ENCODE peak calls at places on chromosome 9, in four cellular contexts. X, C, B and P are unnamed samples.

GRCh38 chr9:70410368-70410767 is 4.1 kb downstream of the KLF9 start:
- DNase-seq in X (no peak), C (no peak), B (no peak), P (no peak)

GRCh38 chr9:80127920-80128319 is 556.2 kb downstream of the TLE4 start:
- DNase-seq in X (no peak), C (no peak), B (no peak), P (no peak)

GRCh38 chr9:4904322-4905134 is 80.5 kb upstream of the JAK2 start:
- DNase-seq in X (no peak), C (no peak), B (no peak), P (no peak)

GRCh38 chr9:129081388-129081889 is 528 bp downstream of the DOLPP1 start:
- DNase-seq in X (peak), C (no peak), B (no peak), P (no peak)

GRCh38 chr9:72041775-72042194 is 18.6 kb downstream of the C9orf57 start:
- DNase-seq in X (peak), C (no peak), B (no peak), P (peak)

GRCh38 chr9:77183581-77183980 is 6.2 kb downstream of the VPS13A start:
- DNase-seq in X (no peak), C (no peak), B (no peak), P (no peak)

GRCh38 chr9:133540336-133541025 is 6.0 kb downstream of the ADAMTSL2 start:
- DNase-seq in X (no peak), C (peak), B (no peak), P (no peak)

GRCh38 chr9:7967851-7968250 is 168.3 kb upstream of the DMAC1 start:
- DNase-seq in X (no peak), C (no peak), B (no peak), P (peak)

GRCh38 chr9:114930063-114930812 is at the start of gene TNFSF8:
- DNase-seq in X (peak), C (peak), B (no peak), P (no peak)

GRCh38 chr9:111926421-111926875 is 29.8 kb downstream of the UGCG start:
- DNase-seq in X (peak), C (peak), B (no peak), P (no peak)

GRCh38 chr9:26779072-26779471 is 113.5 kb downstream of the CAAP1 start:
- DNase-seq in X (no peak), C (no peak), B (no peak), P (no peak)

GRCh38 chr9:91864372-91864771 is 85.7 kb downstream of the ROR2 start:
- DNase-seq in X (no peak), C (no peak), B (no peak), P (no peak)

GRCh38 chr9:70110194-70111041 is 66.8 kb downstream of the MAMDC2 start:
- DNase-seq in X (no peak), C (no peak), B (no peak), P (no peak)

GRCh38 chr9:127085186-127085585 is 37.2 kb downstream of the ANGPTL2 start:
- DNase-seq in X (no peak), C (no peak), B (no peak), P (no peak)

GRCh38 chr9:135282001-135282731 is 194.7 kb downstream of the OLFM1 start:
- DNase-seq in X (peak), C (peak), B (peak), P (peak)
- TF ChIP-seq CTCF in X (no peak), C (no peak), B (no peak), P (no peak)

DNA sequence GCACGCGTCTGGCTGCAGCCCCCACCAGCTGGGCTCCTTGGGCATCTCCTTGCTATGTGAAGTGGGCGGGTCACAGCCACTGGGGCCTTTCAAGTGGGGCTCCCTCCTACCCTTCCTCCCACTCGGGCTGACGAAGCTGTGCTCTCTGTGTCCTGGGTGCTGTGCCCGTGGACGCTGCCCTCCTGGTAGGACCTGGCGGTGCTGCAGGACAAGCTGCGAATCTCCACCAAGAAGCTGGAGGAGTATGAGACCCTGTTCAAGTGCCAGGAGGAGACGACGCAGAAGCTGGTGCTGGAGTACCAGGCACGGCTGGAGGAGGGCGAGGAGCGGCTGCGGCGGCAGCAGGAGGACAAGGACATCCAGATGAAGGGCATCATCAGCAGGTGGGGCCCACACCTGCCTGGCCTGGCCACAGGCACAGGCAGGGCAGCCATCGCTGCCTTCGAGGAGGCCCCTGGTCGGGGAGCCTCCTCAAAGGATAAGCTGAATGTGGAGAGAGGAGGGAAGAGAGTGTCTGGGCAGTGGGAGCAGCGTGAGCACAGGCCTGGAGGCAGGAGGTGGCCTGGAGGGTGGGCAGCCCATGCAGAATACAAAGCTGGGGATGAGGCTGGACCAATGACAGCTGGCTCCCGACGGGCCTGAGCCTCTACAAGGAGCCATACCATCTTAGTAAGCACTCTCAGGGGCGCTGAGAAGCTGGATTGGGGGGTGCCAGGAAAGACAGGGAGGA is 124.7 kb downstream of the DAB2IP start:
- DNase-seq in X (peak), C (no peak), B (no peak), P (no peak)
- TF ChIP-seq CTCF in X (no peak), C (no peak), B (no peak), P (no peak)

GRCh38 chr9:130237071-130237470 is 28.5 kb upstream of the HMCN2 start:
- DNase-seq in X (no peak), C (no peak), B (no peak), P (no peak)

GRCh38 chr9:130236436-130236985 is 29.0 kb upstream of the HMCN2 start:
- DNase-seq in X (peak), C (no peak), B (no peak), P (no peak)

GRCh38 chr9:130239741-130240241 is 25.8 kb upstream of the HMCN2 start:
- DNase-seq in X (no peak), C (no peak), B (no peak), P (no peak)

GRCh38 chr9:130239363-130239695 is 26.2 kb upstream of the HMCN2 start:
- DNase-seq in X (no peak), C (no peak), B (no peak), P (no peak)

DNA sequence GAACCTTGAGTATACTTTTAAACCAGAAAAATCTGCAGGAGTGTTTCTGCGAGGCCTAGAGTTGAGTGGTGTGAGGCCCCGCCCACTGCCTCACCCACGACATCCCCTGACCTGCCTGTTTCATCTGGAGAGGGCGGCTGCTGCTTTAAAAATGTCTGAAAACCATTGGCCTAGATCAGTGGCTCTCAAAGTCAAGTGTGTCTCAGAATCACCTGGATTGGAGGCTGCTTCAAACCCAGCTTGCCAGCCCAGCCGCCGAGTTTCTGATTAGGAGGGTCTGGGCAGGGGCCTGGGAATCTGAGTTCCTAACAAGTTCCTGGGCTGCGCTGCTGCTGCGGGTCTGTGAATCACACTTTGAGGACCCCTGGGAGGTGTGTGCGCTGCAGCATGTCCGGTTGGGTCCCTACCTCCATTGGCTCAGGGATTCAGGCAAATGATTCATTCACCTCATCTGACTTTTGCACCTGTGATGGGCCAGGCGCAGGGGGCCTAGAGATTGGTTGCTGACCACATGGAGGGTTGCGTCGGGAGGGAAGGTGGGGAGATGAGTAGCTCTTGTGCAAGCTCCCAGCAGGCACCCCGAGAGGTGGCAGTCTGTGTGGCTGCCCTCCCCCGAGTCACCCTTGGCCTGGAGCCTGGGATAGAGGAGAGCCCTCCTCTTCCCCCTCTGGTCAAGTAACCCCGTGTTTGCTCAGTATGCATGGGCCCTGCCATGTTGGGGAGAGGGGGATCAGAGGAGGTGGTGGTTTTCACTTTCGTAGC is 27.6 kb upstream of the HMCN2 start:
- DNase-seq in X (peak), C (no peak), B (no peak), P (no peak)
- TF ChIP-seq CTCF in X (no peak), C (no peak), B (no peak), P (no peak)

GRCh38 chr9:99264070-99264469 is 42.0 kb downstream of the SEC61B start:
- DNase-seq in X (no peak), C (no peak), B (no peak), P (no peak)
- TF ChIP-seq CTCF in X (no peak), C (peak), B (no peak), P (no peak)

GRCh38 chr9:131676431-131676972 is 63.4 kb downstream of the RAPGEF1 start:
- DNase-seq in X (no peak), C (peak), B (no peak), P (no peak)
- TF ChIP-seq CTCF in X (no peak), C (no peak), B (no peak), P (no peak)